ENCODE peak calls at places on chromosomes 4 and X, in four cellular contexts. U is K562; N is stimulated activated CD4-positive, alpha-beta T cell treated with anti-CD3 and anti-CD28 coated beads, Interleukin-15, amount 100 ng/mL, for 1 hour; A is activated T-cell treated with anti-CD3 and anti-CD28 coated beads for 24 hours. W is an unnamed sample.

GRCh38 chr4:5921578-5921977 is 28.7 kb upstream of the CRMP1 start:
- DNase-seq in N (no peak), U (no peak), A (no peak), W (no peak)

GRCh38 chr4:37568494-37568893 is 117.7 kb downstream of the RELL1 start:
- DNase-seq in A (no peak), U (no peak), N (no peak), W (no peak)

GRCh38 chr4:6961496-6962210 is 52.0 kb downstream of the TBC1D14 start:
- DNase-seq in N (no peak), A (no peak), U (no peak), W (no peak)

GRCh38 chr4:101232074-101232776 is 115.1 kb downstream of the PPP3CA start:
- DNase-seq in A (peak), N (no peak), U (no peak), W (no peak)

GRCh38 chr4:52956691-52957090 is 94.6 kb downstream of the RASL11B start:
- DNase-seq in U (no peak), A (no peak), N (no peak), W (no peak)

GRCh38 chrX:153900806-153901752 is 3.4 kb upstream of the AVPR2 start:
- DNase-seq in A (peak), U (peak), N (no peak), W (peak)

GRCh38 chrX:134172588-134173259 is 64.3 kb upstream of the CCDC160 start:
- DNase-seq in N (peak), U (no peak), A (no peak), W (peak)

GRCh38 chr4:150385606-150386005 is 196.3 kb upstream of the MAB21L2 start:
- DNase-seq in N (no peak), A (no peak), U (no peak), W (no peak)

GRCh38 chr4:5206391-5206790 is 155.1 kb downstream of the STK32B start:
- DNase-seq in U (no peak), N (no peak), A (no peak), W (no peak)

GRCh38 chrX:47232197-47232802 is 509 bp upstream of the USP11 start:
- DNase-seq in A (no peak), N (no peak), U (no peak), W (no peak)

GRCh38 chr4:8284391-8284790 is 14.8 kb downstream of the HTRA3 start:
- DNase-seq in A (no peak), U (no peak), N (no peak), W (no peak)

GRCh38 chr4:1752284-1753041 is 31.1 kb downstream of the TACC3 start:
- DNase-seq in U (peak), A (no peak), N (no peak), W (no peak)

GRCh38 chr4:98466868-98467599 is 191.4 kb downstream of the TSPAN5 start:
- DNase-seq in A (no peak), U (no peak), N (no peak), W (no peak)

GRCh38 chr4:8350841-8351461 is 81.4 kb downstream of the HTRA3 start:
- DNase-seq in A (no peak), U (no peak), N (no peak), W (no peak)

GRCh38 chr4:95038791-95039190 is 281.0 kb downstream of the BMPR1B start:
- DNase-seq in N (no peak), A (no peak), U (no peak), W (no peak)

GRCh38 chr4:38413524-38414341 is 250.3 kb upstream of the KLF3 start:
- DNase-seq in U (no peak), A (no peak), N (no peak), W (no peak)

W was measured in GM13976.